ENCODE peak calls at places on chromosomes 12 and 14, in five cellular contexts. J, R, C, Z and V are unnamed samples.

GRCh38 chr14:68231832-68232642 is 412.5 kb downstream of the RAD51B start:
- DNase-seq in C (no peak), J (no peak), R (peak; percentile 77), Z (no peak), V (no peak)

GRCh38 chr14:59161571-59162175 is 26.8 kb upstream of the DAAM1 start:
- DNase-seq in J (no peak), Z (peak; percentile 10), R (peak; percentile 37), C (no peak), V (no peak)

GRCh38 chr12:96220902-96221301 is 26.7 kb downstream of the ELK3 start:
- DNase-seq in Z (no peak), C (no peak), J (no peak), R (no peak), V (no peak)

GRCh38 chr14:31926123-31926522 is 151.0 kb upstream of the ARHGAP5 start:
- DNase-seq in R (peak; percentile 60), Z (peak; percentile 54), J (no peak), C (no peak), V (peak; percentile 39)

GRCh38 chr12:117098361-117099217 is 627 bp downstream of the TESC start:
- DNase-seq in Z (no peak), R (no peak), J (peak; percentile 16), C (peak; percentile 54), V (peak; percentile 58)

GRCh38 chr14:54713364-54713763 is 146.4 kb downstream of the SAMD4A start:
- DNase-seq in R (no peak), C (no peak), J (no peak), Z (no peak), V (no peak)

GRCh38 chr12:8819676-8819980 is 2.8 kb upstream of the A2ML1 start:
- DNase-seq in C (no peak), J (no peak), R (no peak), Z (no peak), V (no peak)

GRCh38 chr14:76653875-76654572 is 107.2 kb upstream of the VASH1 start:
- DNase-seq in J (no peak), C (no peak), Z (no peak), R (no peak), V (no peak)

GRCh38 chr12:751828-752672 is at the start of gene WNK1:
- DNase-seq in R (peak; percentile 99), Z (peak; percentile 97), J (peak; percentile 97), C (peak; percentile 98), V (peak; percentile 78)
- TF ChIP-seq POLR2AphosphoS5 in R (peak; percentile 76), Z (peak; percentile 96), J (peak; percentile 95), C (peak; percentile 97), V (peak; percentile 89)

DNA sequence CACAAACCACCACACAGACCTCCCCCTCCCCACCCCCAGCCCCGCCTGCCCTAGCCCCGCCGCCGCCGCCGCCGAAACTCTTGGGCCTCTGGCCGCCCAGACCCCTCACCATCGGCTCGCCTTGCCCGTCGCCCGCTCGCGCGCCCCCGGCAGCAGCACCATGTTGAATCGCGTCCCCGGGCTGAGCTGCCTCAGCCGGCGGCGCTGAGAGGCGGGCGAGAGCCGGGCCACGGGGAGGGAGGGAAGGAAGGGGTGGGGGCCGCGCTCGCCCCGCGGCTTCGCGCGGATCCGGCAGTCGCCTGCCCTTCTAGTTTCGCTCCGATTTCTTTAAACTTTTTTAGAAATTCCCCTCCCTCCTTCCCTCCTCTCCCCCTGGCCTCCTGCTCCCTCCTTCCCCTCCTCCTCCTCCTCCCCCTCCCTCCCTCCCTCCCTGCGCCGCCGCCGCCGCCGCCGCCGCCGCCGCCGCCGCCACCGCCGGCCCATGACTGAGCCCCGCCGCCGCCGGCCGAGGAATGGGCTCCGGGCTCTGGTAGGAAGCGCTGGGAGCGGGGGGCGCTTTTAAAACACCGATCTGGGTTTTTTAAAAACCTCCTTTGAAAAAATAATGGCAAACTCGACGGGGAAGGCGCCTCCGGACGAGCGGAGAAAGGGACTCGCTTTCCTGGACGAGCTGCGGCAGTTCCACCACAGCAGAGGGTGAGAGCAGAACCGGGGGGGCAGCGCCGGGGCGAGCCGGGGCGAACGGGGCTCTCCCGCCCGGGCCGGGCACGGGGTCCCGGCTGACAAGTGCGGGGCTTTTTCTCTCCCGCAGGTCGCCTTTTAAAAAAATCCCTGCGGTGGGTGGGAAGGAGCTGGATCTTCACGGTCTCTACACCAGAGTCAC is at the start of gene ARID2:
- DNase-seq in R (peak; percentile 62), J (peak; percentile 74), Z (peak; percentile 38), C (peak; percentile 86), V (peak; percentile 27)
- TF ChIP-seq POLR2A in R (no peak), J (peak; percentile 68), Z (peak; percentile 51), C (peak; percentile 13), V (no peak)

GRCh38 chr14:64082837-64083236 is 211.3 kb downstream of the ESR2 start:
- DNase-seq in C (no peak), Z (no peak), R (no peak), J (no peak), V (no peak)
- TF ChIP-seq POLR2AphosphoS5 in C (peak; percentile 42), Z (no peak), R (no peak), J (no peak), V (no peak)

GRCh38 chr14:105420976-105421674 is 1.5 kb downstream of the MTA1 start:
- DNase-seq in J (no peak), R (no peak), C (no peak), Z (no peak), V (no peak)

GRCh38 chr14:105420141-105420975 is 731 bp downstream of the MTA1 start:
- DNase-seq in C (no peak), R (no peak), J (no peak), Z (no peak), V (no peak)

GRCh38 chr14:105418269-105419054 is 1.2 kb upstream of the MTA1 start:
- DNase-seq in R (no peak), J (no peak), C (no peak), Z (no peak), V (no peak)

GRCh38 chr14:105419055-105419304 is 647 bp upstream of the MTA1 start:
- DNase-seq in J (no peak), R (no peak), C (no peak), Z (no peak), V (no peak)

GRCh38 chr14:105419305-105420091 is at the start of gene MTA1:
- DNase-seq in R (no peak), C (no peak), Z (no peak), J (peak; percentile 54), V (peak; percentile 85)
- TF ChIP-seq POLR2A in R (peak; percentile 42), C (no peak), Z (no peak), J (peak; percentile 20), V (no peak)

DNA sequence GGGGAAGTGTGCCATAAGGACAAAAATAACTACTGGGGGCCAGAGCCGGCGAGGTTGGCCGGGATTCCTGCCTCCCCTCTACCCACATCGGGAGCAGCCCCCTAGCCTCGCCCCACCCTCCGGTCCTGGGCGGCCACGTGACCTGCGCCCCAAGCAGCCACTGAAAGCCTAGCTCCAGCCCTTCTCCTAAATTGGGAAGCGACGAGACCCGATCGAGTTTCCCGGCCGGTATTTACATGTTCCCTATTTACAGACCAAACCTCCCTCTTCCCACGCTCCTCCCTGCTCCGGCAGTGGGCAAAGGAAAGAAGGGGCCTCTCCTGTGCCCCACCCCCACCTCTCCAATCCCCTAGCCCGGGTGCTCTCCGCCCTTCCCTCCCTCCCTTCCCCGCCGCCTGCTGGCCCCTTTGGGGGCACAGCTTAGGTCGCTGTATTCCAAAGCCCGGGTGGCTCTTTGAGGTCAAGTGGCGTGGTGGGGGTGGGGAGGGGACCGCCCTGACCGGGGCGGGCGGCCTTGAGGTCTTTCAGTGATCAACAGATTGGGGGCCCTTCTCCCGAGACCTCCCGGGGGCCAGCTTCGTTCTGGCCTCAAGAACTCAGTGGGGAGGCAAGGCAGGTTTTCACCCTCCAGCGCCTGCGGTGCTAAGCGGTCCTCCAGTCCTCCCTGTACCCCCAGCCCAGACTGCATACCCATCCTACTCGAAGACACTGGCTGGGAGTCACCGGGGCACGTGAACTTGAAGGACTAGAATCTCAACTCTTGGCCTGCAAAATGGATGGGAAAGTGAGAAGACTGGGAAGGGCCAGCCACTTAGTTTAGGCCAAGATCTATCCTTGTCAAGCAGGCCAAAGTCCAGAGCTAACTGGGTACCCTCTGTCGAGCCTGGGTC is 6.3 kb upstream of the CTDSP2 start:
- DNase-seq in Z (no peak), C (peak; percentile 87), J (peak; percentile 19), R (no peak), V (no peak)
- TF ChIP-seq POLR2AphosphoS5 in Z (no peak), C (peak; percentile 71), J (no peak), R (no peak), V (no peak)